ENCODE peak calls at places on chromosome 1, in five cellular contexts. One of them, this sample, is unnamed.

GRCh38 chr1:37862330-37862729 is 2.9 kb upstream of the MTF1 start:
- DNase-seq in astrocyte of the hippocampus: no peak
- DNase-seq in fibroblast of lung: no peak
- DNase-seq in stimulated activated CD4-positive, alpha-beta T cell treated with anti-CD3 and anti-CD28 coated beads, Interleukin-1b, Interleukin-23, amount 100 ng/mL, for 24 hours: no peak
- DNase-seq in anterior cingulate cortex: no peak
- DNase-seq in this sample: no peak

GRCh38 chr1:67342002-67342890 is 34.6 kb downstream of the IL12RB2 start:
- DNase-seq in fibroblast of lung: no peak
- DNase-seq in anterior cingulate cortex: no peak
- DNase-seq in stimulated activated CD4-positive, alpha-beta T cell treated with anti-CD3 and anti-CD28 coated beads, Interleukin-1b, Interleukin-23, amount 100 ng/mL, for 24 hours: no peak
- DNase-seq in astrocyte of the hippocampus: no peak
- DNase-seq in this sample: no peak

GRCh38 chr1:10459185-10459584 is 9.4 kb downstream of the CORT start:
- DNase-seq in stimulated activated CD4-positive, alpha-beta T cell treated with anti-CD3 and anti-CD28 coated beads, Interleukin-1b, Interleukin-23, amount 100 ng/mL, for 24 hours: no peak
- DNase-seq in anterior cingulate cortex: no peak
- DNase-seq in astrocyte of the hippocampus: peak; percentile 84
- DNase-seq in fibroblast of lung: peak; percentile 88
- DNase-seq in this sample: peak; percentile 58

GRCh38 chr1:67429528-67430357 is 459 bp downstream of the SERBP1 start:
- DNase-seq in anterior cingulate cortex: no peak
- DNase-seq in stimulated activated CD4-positive, alpha-beta T cell treated with anti-CD3 and anti-CD28 coated beads, Interleukin-1b, Interleukin-23, amount 100 ng/mL, for 24 hours: peak; percentile 39
- DNase-seq in astrocyte of the hippocampus: peak; percentile 53
- DNase-seq in fibroblast of lung: no peak
- DNase-seq in this sample: peak; percentile 48

GRCh38 chr1:56516539-56517252 is 62.7 kb downstream of the PLPP3 start:
- DNase-seq in fibroblast of lung: peak; percentile 78
- DNase-seq in astrocyte of the hippocampus: peak; percentile 78
- DNase-seq in anterior cingulate cortex: no peak
- DNase-seq in stimulated activated CD4-positive, alpha-beta T cell treated with anti-CD3 and anti-CD28 coated beads, Interleukin-1b, Interleukin-23, amount 100 ng/mL, for 24 hours: no peak
- DNase-seq in this sample: peak; percentile 47

GRCh38 chr1:63827411-63828321 is 53.8 kb downstream of the ROR1 start:
- DNase-seq in fibroblast of lung: peak; percentile 87
- DNase-seq in stimulated activated CD4-positive, alpha-beta T cell treated with anti-CD3 and anti-CD28 coated beads, Interleukin-1b, Interleukin-23, amount 100 ng/mL, for 24 hours: no peak
- DNase-seq in anterior cingulate cortex: no peak
- DNase-seq in astrocyte of the hippocampus: peak; percentile 68
- DNase-seq in this sample: peak; percentile 54

GRCh38 chr1:223235091-223235490 is 92.0 kb upstream of the TLR5 start:
- DNase-seq in fibroblast of lung: no peak
- DNase-seq in stimulated activated CD4-positive, alpha-beta T cell treated with anti-CD3 and anti-CD28 coated beads, Interleukin-1b, Interleukin-23, amount 100 ng/mL, for 24 hours: no peak
- DNase-seq in astrocyte of the hippocampus: no peak
- DNase-seq in anterior cingulate cortex: no peak
- DNase-seq in this sample: no peak

GRCh38 chr1:40312238-40313205 is 4.6 kb downstream of the COL9A2 start:
- DNase-seq in stimulated activated CD4-positive, alpha-beta T cell treated with anti-CD3 and anti-CD28 coated beads, Interleukin-1b, Interleukin-23, amount 100 ng/mL, for 24 hours: no peak
- DNase-seq in anterior cingulate cortex: no peak
- DNase-seq in astrocyte of the hippocampus: no peak
- DNase-seq in fibroblast of lung: no peak
- DNase-seq in this sample: no peak

GRCh38 chr1:63073530-63074306 is 248.6 kb upstream of the FOXD3 start:
- DNase-seq in stimulated activated CD4-positive, alpha-beta T cell treated with anti-CD3 and anti-CD28 coated beads, Interleukin-1b, Interleukin-23, amount 100 ng/mL, for 24 hours: no peak
- DNase-seq in anterior cingulate cortex: peak; percentile 44
- DNase-seq in astrocyte of the hippocampus: peak; percentile 46
- DNase-seq in fibroblast of lung: no peak
- DNase-seq in this sample: no peak

GRCh38 chr1:66316464-66317155 is 217.3 kb upstream of the SGIP1 start:
- DNase-seq in astrocyte of the hippocampus: no peak
- DNase-seq in fibroblast of lung: no peak
- DNase-seq in stimulated activated CD4-positive, alpha-beta T cell treated with anti-CD3 and anti-CD28 coated beads, Interleukin-1b, Interleukin-23, amount 100 ng/mL, for 24 hours: no peak
- DNase-seq in anterior cingulate cortex: no peak
- DNase-seq in this sample: no peak

GRCh38 chr1:43620956-43621355 is 29.0 kb upstream of the KDM4A start:
- DNase-seq in anterior cingulate cortex: no peak
- DNase-seq in stimulated activated CD4-positive, alpha-beta T cell treated with anti-CD3 and anti-CD28 coated beads, Interleukin-1b, Interleukin-23, amount 100 ng/mL, for 24 hours: no peak
- DNase-seq in fibroblast of lung: no peak
- DNase-seq in astrocyte of the hippocampus: no peak
- DNase-seq in this sample: no peak

GRCh38 chr1:173406783-173407230 is 70.3 kb upstream of the PRDX6 start:
- DNase-seq in anterior cingulate cortex: no peak
- DNase-seq in astrocyte of the hippocampus: no peak
- DNase-seq in fibroblast of lung: no peak
- DNase-seq in stimulated activated CD4-positive, alpha-beta T cell treated with anti-CD3 and anti-CD28 coated beads, Interleukin-1b, Interleukin-23, amount 100 ng/mL, for 24 hours: no peak
- DNase-seq in this sample: peak; percentile 39